ENCODE peak calls at places on chromosomes 3 and 15, in five cellular contexts. N is sciatic nerve, X is ureter, L is NCI-H1694 treated with DMSO at 0.1 percent for 48 hours, D is psoas muscle. Z is an unnamed sample.

GRCh38 chr15:68713874-68714273 is 106.8 kb downstream of the ANP32A start:
- DNase-seq in X (no peak), N (no peak), D (no peak), L (no peak), Z (no peak)

GRCh38 chr15:81511160-81511559 is 137.1 kb upstream of the TMC3 start:
- DNase-seq in X (no peak), N (no peak), D (no peak), L (no peak), Z (no peak)

GRCh38 chr15:74641151-74641550 is 25.5 kb downstream of the CLK3 start:
- DNase-seq in X (no peak), N (no peak), L (no peak), D (no peak), Z (no peak)

GRCh38 chr3:37779289-37780152 is 82.2 kb upstream of the CTDSPL start:
- DNase-seq in N (no peak), L (peak; percentile 41), X (peak; percentile 62), D (no peak), Z (no peak)

GRCh38 chr3:143203142-143203541 is 83.6 kb downstream of the CHST2 start:
- DNase-seq in L (no peak), D (no peak), X (no peak), N (no peak), Z (no peak)

GRCh38 chr15:57747206-57747605 is 40.7 kb downstream of the POLR2M start:
- DNase-seq in X (no peak), N (peak; percentile 66), L (no peak), D (peak; percentile 59), Z (no peak)

GRCh38 chr15:85636351-85636750 is 158.4 kb downstream of the KLHL25 start:
- DNase-seq in L (no peak), D (no peak), X (no peak), N (no peak), Z (no peak)

GRCh38 chr15:60379466-60380274 is 18.1 kb downstream of the ANXA2 start:
- DNase-seq in N (no peak), X (no peak), D (no peak), L (no peak), Z (no peak)

Z was measured in T-helper 9 cell.